ENCODE peak calls at places on chromosome 16, in ten cellular contexts. One of them, this sample, is unnamed.
A peak's percentile ranks its signal among the peaks of the same experiment; 100 is the strongest.

GRCh38 chr16:87407511-87408112 is 15.5 kb downstream of the MAP1LC3B start:
- DNase-seq in uterus: no peak
- DNase-seq in upper lobe of left lung: no peak
- DNase-seq in Peyer's patch: peak; percentile 60
- DNase-seq in endothelial cell of umbilical vein: peak; percentile 95
- DNase-seq in esophagus squamous epithelium: no peak
- DNase-seq in A549: no peak
- DNase-seq in sigmoid colon: peak; percentile 69
- DNase-seq in H1: no peak
- DNase-seq in HCT116: peak; percentile 100
- DNase-seq in this sample: peak; percentile 59

GRCh38 chr16:14148016-14148415 is 76.9 kb downstream of the MRTFB start:
- DNase-seq in uterus: no peak
- DNase-seq in upper lobe of left lung: no peak
- DNase-seq in Peyer's patch: no peak
- DNase-seq in endothelial cell of umbilical vein: no peak
- DNase-seq in esophagus squamous epithelium: no peak
- DNase-seq in A549: no peak
- DNase-seq in sigmoid colon: no peak
- DNase-seq in H1: no peak
- DNase-seq in HCT116: no peak
- DNase-seq in this sample: no peak

GRCh38 chr16:57721765-57722499 is 13.6 kb upstream of the KATNB1 start:
- DNase-seq in uterus: no peak
- DNase-seq in upper lobe of left lung: no peak
- DNase-seq in Peyer's patch: no peak
- DNase-seq in endothelial cell of umbilical vein: no peak
- DNase-seq in esophagus squamous epithelium: no peak
- DNase-seq in A549: no peak
- DNase-seq in sigmoid colon: no peak
- DNase-seq in H1: no peak
- DNase-seq in HCT116: no peak
- DNase-seq in this sample: no peak

GRCh38 chr16:2852731-2853507 is 5.1 kb downstream of the PRSS22 start:
- DNase-seq in uterus: no peak
- DNase-seq in upper lobe of left lung: peak; percentile 70
- DNase-seq in Peyer's patch: no peak
- DNase-seq in endothelial cell of umbilical vein: no peak
- DNase-seq in esophagus squamous epithelium: no peak
- DNase-seq in A549: no peak
- DNase-seq in sigmoid colon: no peak
- DNase-seq in H1: no peak
- DNase-seq in HCT116: no peak
- DNase-seq in this sample: no peak

GRCh38 chr16:23682181-23682580 is 3.5 kb downstream of the PLK1 start:
- DNase-seq in uterus: no peak
- DNase-seq in upper lobe of left lung: no peak
- DNase-seq in Peyer's patch: no peak
- DNase-seq in endothelial cell of umbilical vein: no peak
- DNase-seq in esophagus squamous epithelium: no peak
- DNase-seq in A549: no peak
- DNase-seq in sigmoid colon: no peak
- DNase-seq in H1: no peak
- DNase-seq in HCT116: no peak
- DNase-seq in this sample: no peak

GRCh38 chr16:48479319-48479718 is 94.1 kb upstream of the SIAH1 start:
- DNase-seq in uterus: no peak
- DNase-seq in upper lobe of left lung: no peak
- DNase-seq in Peyer's patch: no peak
- DNase-seq in endothelial cell of umbilical vein: no peak
- DNase-seq in esophagus squamous epithelium: no peak
- DNase-seq in A549: no peak
- DNase-seq in sigmoid colon: no peak
- DNase-seq in H1: no peak
- DNase-seq in HCT116: no peak
- DNase-seq in this sample: no peak

GRCh38 chr16:77859493-77860232 is 71.3 kb downstream of the VAT1L start:
- DNase-seq in uterus: no peak
- DNase-seq in upper lobe of left lung: no peak
- DNase-seq in Peyer's patch: no peak
- DNase-seq in endothelial cell of umbilical vein: no peak
- DNase-seq in esophagus squamous epithelium: no peak
- DNase-seq in A549: no peak
- DNase-seq in sigmoid colon: no peak
- DNase-seq in H1: no peak
- DNase-seq in HCT116: no peak
- DNase-seq in this sample: no peak

GRCh38 chr16:349211-349610 is 3.3 kb downstream of the AXIN1 start:
- DNase-seq in uterus: no peak
- DNase-seq in upper lobe of left lung: no peak
- DNase-seq in Peyer's patch: no peak
- DNase-seq in endothelial cell of umbilical vein: no peak
- DNase-seq in esophagus squamous epithelium: no peak
- DNase-seq in A549: no peak
- DNase-seq in sigmoid colon: no peak
- DNase-seq in H1: no peak
- DNase-seq in HCT116: no peak
- DNase-seq in this sample: no peak

GRCh38 chr16:23085949-23086348 is 63.3 kb downstream of the USP31 start:
- DNase-seq in uterus: no peak
- DNase-seq in upper lobe of left lung: no peak
- DNase-seq in Peyer's patch: no peak
- DNase-seq in endothelial cell of umbilical vein: no peak
- DNase-seq in esophagus squamous epithelium: no peak
- DNase-seq in A549: no peak
- DNase-seq in sigmoid colon: no peak
- DNase-seq in H1: no peak
- DNase-seq in HCT116: no peak
- DNase-seq in this sample: no peak

GRCh38 chr16:66541388-66542360 is 8.2 kb downstream of the TK2 start:
- DNase-seq in uterus: no peak
- DNase-seq in upper lobe of left lung: no peak
- DNase-seq in Peyer's patch: no peak
- DNase-seq in endothelial cell of umbilical vein: no peak
- DNase-seq in esophagus squamous epithelium: no peak
- DNase-seq in A549: no peak
- DNase-seq in sigmoid colon: no peak
- DNase-seq in H1: no peak
- DNase-seq in HCT116: no peak
- DNase-seq in this sample: no peak

GRCh38 chr16:66544358-66544757 is 5.6 kb downstream of the TK2 start:
- DNase-seq in uterus: no peak
- DNase-seq in upper lobe of left lung: no peak
- DNase-seq in Peyer's patch: no peak
- DNase-seq in endothelial cell of umbilical vein: no peak
- DNase-seq in esophagus squamous epithelium: no peak
- DNase-seq in A549: no peak
- DNase-seq in sigmoid colon: no peak
- DNase-seq in H1: no peak
- DNase-seq in HCT116: no peak
- DNase-seq in this sample: no peak

GRCh38 chr16:66542396-66542795 is 7.5 kb downstream of the TK2 start:
- DNase-seq in uterus: no peak
- DNase-seq in upper lobe of left lung: no peak
- DNase-seq in Peyer's patch: no peak
- DNase-seq in endothelial cell of umbilical vein: no peak
- DNase-seq in esophagus squamous epithelium: no peak
- DNase-seq in A549: no peak
- DNase-seq in sigmoid colon: no peak
- DNase-seq in H1: no peak
- DNase-seq in HCT116: no peak
- DNase-seq in this sample: no peak

GRCh38 chr16:66539628-66540469 is 10.1 kb downstream of the TK2 start:
- DNase-seq in uterus: no peak
- DNase-seq in upper lobe of left lung: no peak
- DNase-seq in Peyer's patch: peak; percentile 68
- DNase-seq in endothelial cell of umbilical vein: no peak
- DNase-seq in esophagus squamous epithelium: no peak
- DNase-seq in A549: no peak
- DNase-seq in sigmoid colon: no peak
- DNase-seq in H1: no peak
- DNase-seq in HCT116: no peak
- DNase-seq in this sample: no peak

DNA sequence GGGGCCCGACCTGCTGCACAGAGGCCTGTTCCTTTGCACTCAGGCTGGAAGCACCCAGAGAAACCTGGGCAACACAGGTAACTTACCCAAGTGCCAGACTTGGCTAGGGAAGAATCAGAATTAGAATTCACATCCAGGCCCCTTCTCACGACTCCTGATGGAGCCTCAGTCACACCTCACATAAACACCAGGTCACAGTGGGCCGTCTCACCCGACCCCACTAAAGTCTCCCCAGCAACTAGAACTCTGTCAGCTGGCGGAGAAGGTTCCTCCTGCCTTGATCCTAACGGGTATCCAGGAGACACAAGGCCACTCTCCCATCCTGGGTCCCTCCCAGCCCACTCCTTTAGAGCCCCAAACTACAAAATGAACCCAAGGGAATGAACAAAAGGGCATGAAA is 6.4 kb downstream of the TK2 start:
- DNase-seq in uterus: no peak
- DNase-seq in upper lobe of left lung: no peak
- DNase-seq in Peyer's patch: no peak
- DNase-seq in endothelial cell of umbilical vein: no peak
- DNase-seq in esophagus squamous epithelium: no peak
- DNase-seq in A549: no peak
- DNase-seq in sigmoid colon: no peak
- DNase-seq in H1: no peak
- DNase-seq in HCT116: no peak
- DNase-seq in this sample: no peak
- TF ChIP-seq POLR2A in uterus: no peak
- TF ChIP-seq POLR2A in upper lobe of left lung: no peak
- TF ChIP-seq POLR2A in Peyer's patch: no peak
- TF ChIP-seq POLR2A in endothelial cell of umbilical vein: no peak
- TF ChIP-seq POLR2A in esophagus squamous epithelium: no peak
- TF ChIP-seq POLR2A in A549: no peak
- TF ChIP-seq POLR2A in sigmoid colon: no peak
- TF ChIP-seq POLR2A in H1: no peak
- TF ChIP-seq POLR2A in HCT116: no peak
- TF ChIP-seq POLR2A in this sample: no peak

GRCh38 chr16:67943619-67944503 is at the start of gene LCAT:
- DNase-seq in uterus: peak; percentile 79
- DNase-seq in upper lobe of left lung: peak; percentile 84
- DNase-seq in Peyer's patch: no peak
- DNase-seq in endothelial cell of umbilical vein: no peak
- DNase-seq in esophagus squamous epithelium: no peak
- DNase-seq in A549: no peak
- DNase-seq in sigmoid colon: peak; percentile 92
- DNase-seq in H1: no peak
- DNase-seq in HCT116: no peak
- DNase-seq in this sample: no peak
- TF ChIP-seq POLR2A in uterus: no peak
- TF ChIP-seq POLR2A in upper lobe of left lung: no peak
- TF ChIP-seq POLR2A in Peyer's patch: no peak
- TF ChIP-seq POLR2A in endothelial cell of umbilical vein: peak; percentile 43
- TF ChIP-seq POLR2A in esophagus squamous epithelium: no peak
- TF ChIP-seq POLR2A in A549: no peak
- TF ChIP-seq POLR2A in sigmoid colon: no peak
- TF ChIP-seq POLR2A in H1: no peak
- TF ChIP-seq POLR2A in HCT116: no peak
- TF ChIP-seq POLR2A in this sample: no peak

DNA sequence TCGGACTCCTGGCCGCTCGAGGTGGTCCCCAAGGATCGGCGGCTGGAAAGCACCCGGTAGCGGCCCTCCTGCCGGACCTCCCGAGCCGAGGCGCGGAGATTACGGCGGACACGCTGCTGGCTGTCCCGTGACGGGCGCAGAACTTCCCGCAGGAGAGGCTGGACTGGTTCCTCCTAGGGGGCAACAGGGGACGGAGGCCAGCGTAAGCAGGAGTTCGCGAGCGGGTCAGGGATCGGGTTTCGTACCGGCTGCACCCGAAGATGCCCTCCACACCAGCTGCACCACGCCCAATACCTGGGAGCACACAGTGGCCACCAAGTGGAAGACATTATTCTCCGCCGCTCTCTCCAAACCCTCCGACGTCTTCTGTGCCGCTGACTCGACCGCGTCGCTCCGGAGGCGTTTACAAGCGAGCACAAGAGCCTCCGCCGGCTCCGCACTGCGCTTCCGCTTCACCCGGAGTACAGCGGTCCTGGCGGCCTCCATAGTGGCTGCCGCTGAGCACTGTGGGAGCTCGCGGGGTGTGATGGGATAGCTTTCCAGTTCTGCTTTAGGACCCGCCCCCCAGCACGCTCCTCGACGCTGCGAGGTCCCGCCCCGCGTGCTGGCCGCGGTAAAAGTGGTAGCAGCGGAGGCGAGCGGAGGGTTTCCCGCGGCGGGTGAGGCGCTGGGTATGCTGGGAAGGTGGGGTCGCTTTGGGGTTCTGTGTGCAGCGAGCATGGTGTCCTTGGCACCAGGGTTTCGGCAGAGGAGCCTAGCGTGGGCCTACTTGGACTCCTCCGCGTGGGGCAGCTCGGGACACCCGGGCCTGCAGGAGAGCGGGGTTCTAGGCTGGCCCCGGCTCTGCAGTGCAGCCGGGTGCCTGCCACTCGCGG is at the start of the genes PRMT7 and SLC7A6OS:
- DNase-seq in uterus: peak; percentile 84
- DNase-seq in upper lobe of left lung: peak; percentile 95
- DNase-seq in Peyer's patch: peak; percentile 96
- DNase-seq in endothelial cell of umbilical vein: peak; percentile 95
- DNase-seq in esophagus squamous epithelium: peak; percentile 80
- DNase-seq in A549: peak; percentile 98
- DNase-seq in sigmoid colon: peak; percentile 93
- DNase-seq in H1: peak; percentile 93
- DNase-seq in HCT116: peak; percentile 74
- DNase-seq in this sample: peak; percentile 76
- TF ChIP-seq POLR2A in uterus: peak; percentile 70
- TF ChIP-seq POLR2A in upper lobe of left lung: peak; percentile 87
- TF ChIP-seq POLR2A in Peyer's patch: peak; percentile 87
- TF ChIP-seq POLR2A in endothelial cell of umbilical vein: peak; percentile 96
- TF ChIP-seq POLR2A in esophagus squamous epithelium: no peak
- TF ChIP-seq POLR2A in A549: peak; percentile 91
- TF ChIP-seq POLR2A in sigmoid colon: peak; percentile 82
- TF ChIP-seq POLR2A in H1: peak; percentile 95
- TF ChIP-seq POLR2A in HCT116: peak; percentile 89
- TF ChIP-seq POLR2A in this sample: no peak

DNA sequence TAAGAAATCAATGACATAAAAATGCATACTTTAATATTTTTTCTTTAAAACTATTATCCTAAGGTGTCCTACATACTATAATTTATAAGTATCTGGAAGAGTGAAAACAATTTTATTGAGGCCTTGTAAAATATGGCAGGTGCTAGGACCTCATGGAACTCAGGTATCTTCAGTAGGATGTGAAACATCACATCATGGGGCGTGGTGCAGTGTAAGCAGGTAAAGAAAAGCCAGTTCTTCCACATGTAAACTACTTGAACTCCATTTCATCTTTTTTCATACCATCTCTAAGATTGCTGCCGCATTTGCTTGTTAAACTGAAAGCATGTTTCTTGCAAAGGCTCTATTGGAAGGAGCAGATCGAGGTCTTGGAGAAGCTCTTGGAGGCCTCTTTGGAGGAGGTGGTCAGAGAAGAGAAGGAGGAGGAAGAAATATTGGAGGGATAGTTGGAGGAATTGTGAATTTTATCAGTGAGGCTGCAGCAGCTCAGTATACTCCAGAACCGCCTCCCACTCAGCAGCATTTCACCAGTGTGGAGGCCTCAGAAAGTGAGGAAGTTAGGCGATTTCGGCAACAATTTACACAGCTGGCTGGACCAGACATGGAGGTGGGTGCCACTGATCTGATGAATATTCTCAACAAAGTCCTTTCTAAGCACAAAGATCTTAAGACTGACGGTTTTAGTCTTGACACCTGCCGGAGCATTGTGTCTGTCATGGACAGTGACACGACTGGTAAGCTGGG is at the start of gene CAPNS2:
- DNase-seq in uterus: no peak
- DNase-seq in upper lobe of left lung: no peak
- DNase-seq in Peyer's patch: no peak
- DNase-seq in endothelial cell of umbilical vein: no peak
- DNase-seq in esophagus squamous epithelium: no peak
- DNase-seq in A549: no peak
- DNase-seq in sigmoid colon: no peak
- DNase-seq in H1: no peak
- DNase-seq in HCT116: no peak
- DNase-seq in this sample: no peak
- TF ChIP-seq POLR2A in uterus: no peak
- TF ChIP-seq POLR2A in upper lobe of left lung: no peak
- TF ChIP-seq POLR2A in Peyer's patch: no peak
- TF ChIP-seq POLR2A in endothelial cell of umbilical vein: no peak
- TF ChIP-seq POLR2A in esophagus squamous epithelium: no peak
- TF ChIP-seq POLR2A in A549: no peak
- TF ChIP-seq POLR2A in sigmoid colon: no peak
- TF ChIP-seq POLR2A in H1: no peak
- TF ChIP-seq POLR2A in HCT116: no peak
- TF ChIP-seq POLR2A in this sample: no peak